ENCODE peak calls at places on chromosomes 2 and 18, in five cellular contexts. F is HL-60, O is HCT116, Z is mammary epithelial cell, X is brain microvascular endothelial cell. A is an unnamed sample.

GRCh38 chr2:3465844-3466481 is 53.4 kb downstream of the ADI1 start:
- DNase-seq in X (peak), F (peak), Z (peak), O (no peak), A (no peak)

GRCh38 chr2:73987109-73987947 is 2.6 kb downstream of the TET3 start:
- DNase-seq in F (peak), O (no peak), Z (peak), X (no peak), A (no peak)

GRCh38 chr2:240245706-240246105 is 105.2 kb upstream of the OTOS start:
- DNase-seq in O (no peak), X (no peak), Z (no peak), F (no peak), A (no peak)

GRCh38 chr18:49072524-49072934 is 121.8 kb upstream of the SMAD7 start:
- DNase-seq in Z (no peak), O (no peak), F (no peak), X (no peak), A (no peak)

GRCh38 chr2:17894005-17894404 is 15.5 kb downstream of the KCNS3 start:
- DNase-seq in Z (no peak), X (no peak), O (no peak), F (no peak), A (no peak)

GRCh38 chr2:99403084-99403483 is 65.9 kb downstream of the EIF5B start:
- DNase-seq in F (no peak), Z (no peak), X (no peak), O (no peak), A (no peak)

GRCh38 chr2:69345434-69345833 is 41.6 kb downstream of the GFPT1 start:
- DNase-seq in F (peak), X (no peak), Z (no peak), O (no peak), A (no peak)

GRCh38 chr2:172281648-172282576 is 145.5 kb upstream of the ITGA6 start:
- DNase-seq in O (no peak), Z (peak), X (peak), F (no peak), A (no peak)

GRCh38 chr2:26847663-26848335 is at the start of gene DPYSL5:
- DNase-seq in Z (no peak), X (no peak), F (no peak), O (peak), A (no peak)

GRCh38 chr2:226758886-226759660 is 40.5 kb downstream of the IRS1 start:
- DNase-seq in O (peak), Z (peak), X (peak), F (no peak), A (no peak)

GRCh38 chr18:12074734-12075133 is 18.9 kb upstream of the ANKRD62 start:
- DNase-seq in X (peak), Z (no peak), O (no peak), F (no peak), A (no peak)

GRCh38 chr2:128008089-128008672 is 19.7 kb downstream of the SAP130 start:
- DNase-seq in Z (no peak), F (no peak), X (no peak), O (no peak), A (no peak)

GRCh38 chr2:199439094-199439493 is 18.6 kb downstream of the SATB2 start:
- DNase-seq in Z (no peak), O (no peak), X (no peak), F (no peak), A (no peak)

GRCh38 chr18:22504665-22505064 is 87.0 kb upstream of the CTAGE1 start:
- DNase-seq in Z (peak), F (no peak), X (no peak), O (no peak), A (no peak)

GRCh38 chr2:191854385-191855372 is 7.8 kb upstream of the CAVIN2 start:
- DNase-seq in X (no peak), F (no peak), Z (no peak), O (no peak), A (no peak)

GRCh38 chr18:48116017-48116416 is 185.6 kb upstream of the SMAD2 start:
- DNase-seq in O (no peak), F (no peak), X (no peak), Z (no peak), A (no peak)

GRCh38 chr2:71959494-71959893 is 188.2 kb downstream of the CYP26B1 start:
- DNase-seq in O (no peak), X (no peak), F (no peak), Z (no peak), A (no peak)

GRCh38 chr2:215711484-215712034 is 275.7 kb upstream of the FN1 start:
- DNase-seq in Z (peak), F (no peak), X (peak), O (no peak), A (no peak)

GRCh38 chr2:235489897-235490296 is 3.9 kb upstream of the AGAP1 start:
- DNase-seq in X (no peak), F (no peak), Z (no peak), O (no peak), A (no peak)

GRCh38 chr2:159124441-159124911 is 156.0 kb downstream of the TANC1 start:
- DNase-seq in X (peak), Z (peak), O (peak), F (peak), A (peak)

GRCh38 chr2:112031916-112032582 is 23.0 kb upstream of the TMEM87B start:
- DNase-seq in X (no peak), F (no peak), O (no peak), Z (peak), A (no peak)

GRCh38 chr2:228532233-228532632 is 350.7 kb upstream of the SPHKAP start:
- DNase-seq in Z (no peak), O (no peak), X (no peak), F (no peak), A (no peak)

GRCh38 chr2:29544917-29545316 is 376.5 kb downstream of the ALK start:
- DNase-seq in F (no peak), O (no peak), X (no peak), Z (no peak), A (no peak)

GRCh38 chr2:138122891-138123290 is 158.6 kb downstream of the HNMT start:
- DNase-seq in O (no peak), Z (peak), F (no peak), X (no peak), A (peak)

GRCh38 chr2:62305421-62306176 is 109.7 kb downstream of the B3GNT2 start:
- DNase-seq in F (no peak), X (no peak), Z (no peak), O (no peak), A (no peak)

GRCh38 chr2:230358305-230358704 is 31.3 kb downstream of the SP140L start:
- DNase-seq in F (no peak), Z (peak), X (no peak), O (no peak), A (no peak)

GRCh38 chr2:3387644-3388411 is 8.3 kb downstream of the TRAPPC12 start:
- DNase-seq in F (no peak), O (no peak), X (no peak), Z (no peak), A (no peak)

GRCh38 chr2:46545015-46545839 is 65.9 kb downstream of the TMEM247 start:
- DNase-seq in Z (no peak), X (no peak), F (no peak), O (no peak), A (no peak)

GRCh38 chr2:86787701-86788100 is 3.0 kb downstream of the CD8A start:
- DNase-seq in O (no peak), Z (no peak), X (no peak), F (peak), A (no peak)

DNA sequence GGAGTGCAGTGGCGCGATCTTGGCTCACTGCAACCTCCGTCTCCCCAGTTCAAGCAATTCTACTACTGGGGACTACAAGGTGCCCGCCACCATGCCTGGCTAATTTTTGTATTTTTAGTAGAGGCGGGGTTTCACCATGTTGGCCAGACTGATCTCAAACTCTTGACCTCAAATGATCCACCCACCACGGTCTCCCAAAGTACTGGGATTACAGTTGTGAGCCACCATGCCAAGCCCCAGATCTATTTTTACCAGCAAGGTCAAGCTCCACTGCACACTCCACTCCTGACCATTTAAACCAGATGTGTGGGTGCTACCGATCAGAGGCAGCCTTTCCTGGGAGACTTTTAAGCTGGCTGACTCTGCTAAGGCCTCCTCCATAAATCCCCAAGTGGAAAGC is 67.5 kb upstream of the CD226 start:
- DNase-seq in O (no peak), F (no peak), Z (no peak), X (no peak), A (no peak)
- H3K27ac ChIP-seq in O (no peak), F (no peak), Z (no peak), X (no peak), A (no peak)

DNA sequence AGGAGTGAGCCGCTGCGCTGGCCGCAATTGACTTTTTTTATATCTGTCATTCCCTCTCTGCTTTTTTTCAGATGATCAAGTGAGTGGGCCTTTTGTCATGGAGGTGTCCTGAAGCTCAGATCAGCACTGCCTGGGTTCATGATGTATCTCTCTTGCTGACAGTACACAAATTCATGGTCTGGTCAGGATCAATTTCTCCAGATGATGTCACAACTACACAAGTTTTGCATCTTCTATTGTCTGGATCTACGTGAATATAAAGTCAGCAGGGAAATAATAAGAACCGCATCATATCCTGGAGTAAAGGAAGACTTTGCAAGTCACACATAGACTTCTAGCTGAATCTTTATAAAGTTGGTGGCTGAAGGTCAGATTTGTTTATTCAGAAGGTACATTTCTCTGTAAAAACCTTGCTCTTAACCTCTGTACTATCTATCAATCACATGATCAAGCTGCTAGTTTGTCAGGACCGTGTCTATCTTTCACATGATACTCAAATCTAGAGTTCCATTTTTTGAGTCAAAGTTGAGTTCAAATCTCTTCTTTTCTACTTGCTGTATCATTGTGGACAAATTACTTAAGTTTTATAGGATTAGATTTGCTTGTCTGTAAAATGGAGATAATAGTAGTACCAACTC is 13.1 kb upstream of the CD28 start:
- DNase-seq in X (no peak), Z (no peak), F (no peak), O (no peak), A (no peak)
- H3K27ac ChIP-seq in X (no peak), Z (no peak), F (no peak), O (no peak), A (no peak)

GRCh38 chr18:24214913-24215312 is 76.1 kb downstream of the CABYR start:
- DNase-seq in F (no peak), Z (peak), O (no peak), X (no peak), A (no peak)

GRCh38 chr18:24209558-24209957 is 70.7 kb downstream of the CABYR start:
- DNase-seq in F (no peak), X (peak), O (peak), Z (no peak), A (no peak)

GRCh38 chr18:24208270-24209035 is 69.6 kb downstream of the CABYR start:
- DNase-seq in Z (peak), X (no peak), O (peak), F (no peak), A (no peak)

GRCh38 chr18:24214144-24214543 is 75.3 kb downstream of the CABYR start:
- DNase-seq in F (no peak), O (no peak), Z (no peak), X (no peak), A (no peak)

DNA sequence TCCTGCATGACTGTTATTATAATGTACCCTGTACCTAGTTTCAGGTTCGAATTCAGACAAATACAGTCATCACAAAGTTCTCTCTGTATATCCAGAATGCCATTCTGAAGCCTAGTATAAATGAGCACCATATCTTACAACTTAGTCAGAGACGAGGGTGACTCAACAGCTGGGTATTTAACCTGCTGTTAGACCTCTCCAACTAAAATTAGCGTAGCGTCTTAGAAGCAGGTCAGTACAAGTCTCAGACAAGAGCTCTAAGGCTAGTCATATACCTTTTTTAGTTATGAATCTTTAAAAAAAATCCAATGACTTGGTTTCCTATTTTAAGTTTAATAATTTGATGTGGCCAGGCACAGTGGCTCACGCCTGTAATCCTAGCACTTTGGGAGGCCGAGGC is 74.1 kb downstream of the CABYR start:
- DNase-seq in Z (peak), X (peak), O (peak), F (no peak), A (peak)
- H3K27ac ChIP-seq in Z (peak), X (peak), O (peak), F (no peak), A (peak)

DNA sequence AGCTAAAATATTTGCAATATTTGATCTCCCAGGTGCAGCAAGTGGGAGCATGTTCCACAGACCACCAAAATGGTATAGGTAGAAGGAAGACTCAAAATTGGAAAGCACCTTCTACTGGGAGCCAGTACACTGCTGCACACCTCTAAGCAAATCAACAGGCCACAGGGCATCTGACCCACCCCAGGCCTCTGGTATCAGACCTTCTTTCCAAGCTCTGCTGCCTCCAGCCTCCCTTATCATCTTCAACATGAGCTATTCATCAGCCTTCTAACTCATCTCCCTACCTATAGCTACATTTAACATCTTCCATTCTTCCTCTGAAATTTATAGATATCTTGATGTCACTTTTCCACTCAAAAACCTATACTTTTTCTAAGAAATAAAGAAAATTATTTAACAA is 294.8 kb downstream of the ZEB2 start:
- DNase-seq in O (no peak), Z (no peak), F (no peak), X (no peak), A (no peak)
- H3K27ac ChIP-seq in O (no peak), Z (no peak), F (no peak), X (no peak), A (no peak)

GRCh38 chr2:221518937-221519635 is 53.0 kb downstream of the EPHA4 start:
- DNase-seq in Z (no peak), O (no peak), F (no peak), X (no peak), A (no peak)
- H3K27ac ChIP-seq in Z (no peak), O (no peak), F (no peak), X (no peak), A (peak)

GRCh38 chr2:9897796-9898195 is 53.7 kb upstream of the GRHL1 start:
- DNase-seq in O (no peak), Z (no peak), X (no peak), F (no peak), A (no peak)

GRCh38 chr2:9896216-9896615 is 52.9 kb downstream of the TAF1B start:
- DNase-seq in X (no peak), O (no peak), F (no peak), Z (no peak), A (no peak)

GRCh38 chr2:9895669-9896068 is 52.4 kb downstream of the TAF1B start:
- DNase-seq in Z (peak), F (no peak), O (no peak), X (no peak), A (peak)

GRCh38 chr2:9892236-9892635 is 49.0 kb downstream of the TAF1B start:
- DNase-seq in O (no peak), X (no peak), F (no peak), Z (no peak), A (no peak)

GRCh38 chr2:9897331-9897737 is 54.1 kb downstream of the TAF1B start:
- DNase-seq in Z (peak), O (peak), X (peak), F (peak), A (peak)
- H3K27ac ChIP-seq in Z (peak), O (no peak), X (peak), F (no peak), A (peak)

GRCh38 chr2:164624296-164624695 is 3.0 kb upstream of the GRB14 start:
- DNase-seq in X (no peak), F (no peak), Z (no peak), O (no peak), A (no peak)

GRCh38 chr2:164620873-164621760 is at the start of gene GRB14:
- DNase-seq in Z (peak), X (peak), O (peak), F (no peak), A (no peak)

GRCh38 chr2:164622338-164623106 is 1.2 kb upstream of the GRB14 start:
- DNase-seq in O (no peak), X (no peak), F (no peak), Z (no peak), A (no peak)

GRCh38 chr2:164625378-164625971 is 4.2 kb upstream of the GRB14 start:
- DNase-seq in Z (peak), O (no peak), F (no peak), X (peak), A (peak)

GRCh38 chr2:164621761-164622105 is 451 bp upstream of the GRB14 start:
- DNase-seq in Z (peak), F (no peak), O (no peak), X (no peak), A (no peak)
- H3K27ac ChIP-seq in Z (peak), F (no peak), O (peak), X (no peak), A (no peak)

DNA sequence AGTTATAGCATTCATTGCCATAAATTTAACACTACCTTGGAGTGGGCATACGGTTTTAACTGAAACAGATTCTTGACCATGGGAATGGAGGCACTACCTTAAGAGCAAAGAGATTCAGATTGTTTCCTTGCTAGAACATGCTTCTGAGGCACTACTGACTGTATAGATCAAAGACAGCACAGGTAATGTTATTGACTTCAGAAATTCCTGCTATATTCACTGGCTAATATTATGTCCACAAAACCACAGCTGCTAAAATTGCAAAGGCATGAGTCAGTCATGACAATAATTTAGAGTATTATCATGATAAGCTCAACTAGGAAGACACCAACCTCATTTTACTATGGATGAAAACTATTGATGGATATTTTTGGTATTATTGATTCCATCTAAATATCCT is 39.4 kb downstream of the SLC8A1 start:
- DNase-seq in O (peak), Z (peak), X (peak), F (no peak), A (no peak)
- H3K27ac ChIP-seq in O (no peak), Z (peak), X (no peak), F (no peak), A (peak)